ENCODE peak calls at places on chromosomes 4 and X, in five cellular contexts. E is endothelial cell; M is H7; L is activated CD4-positive, alpha-beta T cell treated with anti-CD3 and anti-CD28 coated beads, Interleukin-2, amount 50 U/mL, for 1 hour; A is NCI-H2171 treated with DMSO at 0.1 percent for 48 hours. U is an unnamed sample.
A peak's percentile ranks its signal among the peaks of the same experiment; 100 is the strongest.

GRCh38 chr4:140047781-140048180 is 106.2 kb downstream of the MAML3 start:
- DNase-seq in E (no peak), M (no peak), L (no peak), A (no peak), U (no peak)

GRCh38 chr4:11821774-11822430 is 393.2 kb upstream of the HS3ST1 start:
- DNase-seq in E (no peak), M (peak; percentile 18), L (no peak), A (no peak), U (no peak)

GRCh38 chr4:16270654-16271328 is 44.5 kb upstream of the TAPT1 start:
- DNase-seq in E (peak; percentile 22), M (peak; percentile 31), L (no peak), A (no peak), U (no peak)

GRCh38 chr4:88054909-88055308 is 47.5 kb downstream of the PKD2 start:
- DNase-seq in E (peak; percentile 56), M (peak; percentile 8), L (no peak), A (no peak), U (peak; percentile 54)

GRCh38 chrX:115494133-115494532 is 66.8 kb upstream of the PLS3 start:
- DNase-seq in E (no peak), M (no peak), L (no peak), A (no peak), U (no peak)

GRCh38 chrX:139929876-139930275 is 3.0 kb downstream of the ATP11C start:
- DNase-seq in E (no peak), M (no peak), L (no peak), A (no peak), U (peak; percentile 16)

GRCh38 chr4:24840362-24840761 is 45.0 kb downstream of the SOD3 start:
- DNase-seq in E (no peak), M (no peak), L (no peak), A (no peak), U (no peak)

GRCh38 chrX:148611993-148612392 is 111.6 kb downstream of the AFF2 start:
- DNase-seq in E (no peak), M (no peak), L (no peak), A (no peak), U (no peak)

GRCh38 chrX:344371-344901 is 25.8 kb upstream of the GTPBP6 start:
- DNase-seq in E (no peak), M (no peak), L (no peak), A (no peak), U (no peak)

GRCh38 chr4:2469192-2469984 is 482 bp downstream of the RNF4 start:
- DNase-seq in E (peak; percentile 67), M (peak; percentile 88), L (peak; percentile 70), A (no peak), U (peak; percentile 58)

GRCh38 chr4:9952415-9952950 is 68.8 kb downstream of the SLC2A9 start:
- DNase-seq in E (no peak), M (no peak), L (no peak), A (no peak), U (no peak)

GRCh38 chrX:68511255-68511654 is 12.4 kb downstream of the YIPF6 start:
- DNase-seq in E (peak; percentile 48), M (peak; percentile 39), L (no peak), A (peak; percentile 4), U (peak; percentile 47)

GRCh38 chr4:30726090-30726668 is 6.0 kb downstream of the PCDH7 start:
- DNase-seq in E (no peak), M (no peak), L (no peak), A (no peak), U (no peak)

GRCh38 chr4:176193126-176193525 is 2.3 kb downstream of the SPATA4 start:
- DNase-seq in E (no peak), M (no peak), L (no peak), A (no peak), U (no peak)

GRCh38 chrX:150690126-150690525 is 3.1 kb upstream of the MTMR1 start:
- DNase-seq in E (no peak), M (no peak), L (no peak), A (no peak), U (no peak)

GRCh38 chrX:118853596-118853995 is 30.0 kb downstream of the ZCCHC12 start:
- DNase-seq in E (no peak), M (no peak), L (no peak), A (no peak), U (no peak)

GRCh38 chrX:96611619-96612362 is 72.9 kb upstream of the DIAPH2 start:
- DNase-seq in E (no peak), M (no peak), L (no peak), A (no peak), U (no peak)

GRCh38 chr4:71545168-71545567 is 206.3 kb downstream of the SLC4A4 start:
- DNase-seq in E (no peak), M (no peak), L (no peak), A (no peak), U (no peak)

GRCh38 chr4:181261279-181261678 is 981.9 kb upstream of the TENM3 start:
- DNase-seq in E (peak; percentile 18), M (no peak), L (no peak), A (no peak), U (peak; percentile 48)

GRCh38 chrX:103098488-103098887 is 5.5 kb upstream of the NXF3 start:
- DNase-seq in E (no peak), M (no peak), L (no peak), A (no peak), U (no peak)

GRCh38 chr4:2888826-2889225 is 45.2 kb downstream of the ADD1 start:
- DNase-seq in E (no peak), M (no peak), L (no peak), A (no peak), U (no peak)

GRCh38 chrX:104166735-104167436 is 633 bp downstream of the FAM199X start:
- DNase-seq in E (no peak), M (no peak), L (peak; percentile 3), A (no peak), U (no peak)

GRCh38 chr4:20383283-20383682 is 131.6 kb downstream of the SLIT2 start:
- DNase-seq in E (no peak), M (no peak), L (no peak), A (no peak), U (no peak)